ENCODE peak calls at places on chromosome 11, in eight cellular contexts. S, Z, O, W, J, H, A and F are unnamed samples.

GRCh38 chr11:107282195-107282594 is 175.4 kb downstream of the CWF19L2 start:
- DNase-seq in S (no peak), Z (no peak), O (no peak), W (no peak), J (peak), H (no peak), A (no peak), F (no peak)

GRCh38 chr11:15867886-15868285 is 488.5 kb downstream of the SOX6 start:
- DNase-seq in S (no peak), Z (no peak), O (no peak), W (no peak), J (no peak), H (no peak), A (no peak), F (no peak)

GRCh38 chr11:105109855-105110750 is 29.5 kb downstream of the CARD18 start:
- DNase-seq in S (peak), Z (no peak), O (no peak), W (no peak), J (no peak), H (no peak), A (no peak), F (no peak)

GRCh38 chr11:47607380-47607779 is 13.2 kb upstream of the C1QTNF4 start:
- DNase-seq in S (peak), Z (no peak), O (peak), W (no peak), J (no peak), H (no peak), A (no peak), F (no peak)

GRCh38 chr11:72227316-72228228 is 3.0 kb downstream of the INPPL1 start:
- DNase-seq in S (peak), Z (no peak), O (no peak), W (no peak), J (no peak), H (no peak), A (no peak), F (no peak)

GRCh38 chr11:56910785-56911184 is 77.9 kb upstream of the OR5AK2 start:
- DNase-seq in S (no peak), Z (peak), O (no peak), W (no peak), J (no peak), H (no peak), A (no peak), F (no peak)

GRCh38 chr11:44614281-44614680 is 48.8 kb downstream of the CD82 start:
- DNase-seq in S (no peak), Z (no peak), O (no peak), W (no peak), J (no peak), H (no peak), A (no peak), F (no peak)

GRCh38 chr11:134229131-134229790 is 4.8 kb downstream of the VPS26B start:
- DNase-seq in S (no peak), Z (no peak), O (no peak), W (no peak), J (no peak), H (no peak), A (no peak), F (no peak)

GRCh38 chr11:131944709-131945108 is 574.3 kb downstream of the NTM start:
- DNase-seq in S (peak), Z (no peak), O (no peak), W (no peak), J (no peak), H (no peak), A (no peak), F (no peak)

GRCh38 chr11:129386795-129387390 is 11.2 kb downstream of the BARX2 start:
- DNase-seq in S (no peak), Z (no peak), O (no peak), W (no peak), J (no peak), H (no peak), A (no peak), F (no peak)
- TF ChIP-seq USF2 in S (no peak), Z (no peak), O (no peak), W (no peak), J (no peak), H (no peak), A (no peak), F (no peak)

DNA sequence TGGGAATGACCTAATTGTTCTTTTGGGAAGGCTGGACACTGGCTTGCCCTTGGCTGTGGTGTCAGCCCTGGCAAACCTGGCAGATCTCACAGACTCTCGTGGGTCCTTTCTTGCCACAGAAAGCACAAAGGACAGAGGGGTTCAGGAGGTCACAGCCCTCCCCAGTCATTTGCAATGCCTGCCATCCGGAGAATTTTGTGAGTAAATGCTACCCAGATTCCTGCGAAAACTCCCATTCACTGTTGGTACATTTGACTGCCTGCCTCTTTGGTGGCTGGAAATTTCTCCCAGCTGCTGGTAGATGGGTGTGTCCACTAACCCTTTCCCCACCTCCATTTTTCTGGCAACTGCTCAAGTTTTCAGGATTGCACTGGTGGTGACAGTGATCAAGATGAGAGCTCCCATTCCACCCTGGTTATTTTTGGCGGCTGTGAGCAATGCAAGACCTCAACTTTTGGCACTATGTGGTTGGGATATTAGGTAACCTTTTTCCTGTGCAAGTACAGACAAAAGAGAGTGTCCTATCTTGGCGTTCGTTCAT is 155.7 kb downstream of the NAV2 start:
- DNase-seq in S (peak), Z (no peak), O (no peak), W (no peak), J (no peak), H (peak), A (no peak), F (no peak)
- TF ChIP-seq USF2 in S (no peak), Z (no peak), O (no peak), W (no peak), J (no peak), H (no peak), A (no peak), F (no peak)

GRCh38 chr11:117923275-117923674 is 5.9 kb downstream of the TMPRSS13 start:
- DNase-seq in S (no peak), Z (no peak), O (no peak), W (no peak), J (no peak), H (no peak), A (no peak), F (no peak)
- TF ChIP-seq USF2 in S (no peak), Z (no peak), O (no peak), W (no peak), J (no peak), H (no peak), A (no peak), F (no peak)

GRCh38 chr11:3341298-3341697 is 37.6 kb downstream of the ZNF195 start:
- DNase-seq in S (no peak), Z (no peak), O (peak), W (peak), J (peak), H (peak), A (no peak), F (peak)
- TF ChIP-seq USF2 in S (no peak), Z (no peak), O (no peak), W (no peak), J (no peak), H (no peak), A (no peak), F (no peak)